ENCODE peak calls at places on chromosomes 5 and 9, in four cellular contexts. One of them, this sample, is unnamed.

GRCh38 chr5:66850354-66851075 is 254.3 kb downstream of the MAST4 start:
- DNase-seq in IMR-90: peak
- DNase-seq in fibroblast of lung: no peak
- DNase-seq in hepatocyte: no peak
- DNase-seq in this sample: peak

GRCh38 chr9:10108815-10109214 is 504.0 kb downstream of the PTPRD start:
- DNase-seq in hepatocyte: no peak
- DNase-seq in fibroblast of lung: no peak
- DNase-seq in IMR-90: no peak
- DNase-seq in this sample: no peak

GRCh38 chr5:14560091-14560595 is 21.4 kb upstream of the OTULINL start:
- DNase-seq in IMR-90: no peak
- DNase-seq in hepatocyte: peak
- DNase-seq in fibroblast of lung: no peak
- DNase-seq in this sample: no peak

GRCh38 chr5:136108131-136108739 is 24.4 kb upstream of the SMAD5 start:
- DNase-seq in fibroblast of lung: no peak
- DNase-seq in hepatocyte: no peak
- DNase-seq in IMR-90: no peak
- DNase-seq in this sample: peak

GRCh38 chr5:142115937-142116614 is 7.5 kb downstream of the NDFIP1 start:
- DNase-seq in hepatocyte: no peak
- DNase-seq in IMR-90: peak
- DNase-seq in fibroblast of lung: peak
- DNase-seq in this sample: peak

GRCh38 chr9:101269596-101270324 is 115.0 kb downstream of the BAAT start:
- DNase-seq in hepatocyte: no peak
- DNase-seq in fibroblast of lung: no peak
- DNase-seq in IMR-90: no peak
- DNase-seq in this sample: no peak

GRCh38 chr9:2837915-2838314 is 6.0 kb downstream of the PUM3 start:
- DNase-seq in IMR-90: peak
- DNase-seq in hepatocyte: no peak
- DNase-seq in fibroblast of lung: no peak
- DNase-seq in this sample: no peak

GRCh38 chr5:91077623-91078022 is 305.5 kb downstream of the ARRDC3 start:
- DNase-seq in IMR-90: no peak
- DNase-seq in hepatocyte: no peak
- DNase-seq in fibroblast of lung: peak
- DNase-seq in this sample: peak

GRCh38 chr5:3276891-3277290 is 318.7 kb upstream of the IRX1 start:
- DNase-seq in IMR-90: no peak
- DNase-seq in fibroblast of lung: no peak
- DNase-seq in hepatocyte: no peak
- DNase-seq in this sample: no peak

GRCh38 chr9:114271556-114272510 is 51.1 kb upstream of the ORM1 start:
- DNase-seq in hepatocyte: no peak
- DNase-seq in IMR-90: peak
- DNase-seq in fibroblast of lung: peak
- DNase-seq in this sample: no peak

GRCh38 chr5:174177976-174178600 is 132.6 kb downstream of the NSG2 start:
- DNase-seq in fibroblast of lung: no peak
- DNase-seq in IMR-90: no peak
- DNase-seq in hepatocyte: no peak
- DNase-seq in this sample: no peak

GRCh38 chr5:137733922-137734695 is 1.8 kb downstream of the KLHL3 start:
- DNase-seq in hepatocyte: no peak
- DNase-seq in IMR-90: peak
- DNase-seq in fibroblast of lung: no peak
- DNase-seq in this sample: no peak

GRCh38 chr5:159799701-159800100 is 116.6 kb upstream of the ADRA1B start:
- DNase-seq in IMR-90: no peak
- DNase-seq in fibroblast of lung: no peak
- DNase-seq in hepatocyte: no peak
- DNase-seq in this sample: no peak

GRCh38 chr5:42772265-42772993 is 15.8 kb downstream of the CCDC152 start:
- DNase-seq in IMR-90: no peak
- DNase-seq in fibroblast of lung: peak
- DNase-seq in hepatocyte: no peak
- DNase-seq in this sample: peak

GRCh38 chr9:87862536-87863268 is 20.0 kb upstream of the SPATA31E1 start:
- DNase-seq in IMR-90: peak
- DNase-seq in hepatocyte: peak
- DNase-seq in fibroblast of lung: peak
- DNase-seq in this sample: peak

GRCh38 chr5:160327829-160328228 is 15.5 kb upstream of the CCNJL start:
- DNase-seq in fibroblast of lung: no peak
- DNase-seq in IMR-90: no peak
- DNase-seq in hepatocyte: no peak
- DNase-seq in this sample: no peak

GRCh38 chr9:91949293-91949945 is 609 bp downstream of the ROR2 start:
- DNase-seq in IMR-90: no peak
- DNase-seq in fibroblast of lung: no peak
- DNase-seq in hepatocyte: peak
- DNase-seq in this sample: peak

GRCh38 chr9:124047106-124047716 is 35.6 kb downstream of the LHX2 start:
- DNase-seq in fibroblast of lung: no peak
- DNase-seq in hepatocyte: no peak
- DNase-seq in IMR-90: no peak
- DNase-seq in this sample: no peak

GRCh38 chr5:150085950-150086715 is at the start of gene CSF1R:
- DNase-seq in IMR-90: no peak
- DNase-seq in fibroblast of lung: no peak
- DNase-seq in hepatocyte: no peak
- DNase-seq in this sample: no peak

GRCh38 chr9:107213561-107214028 is 69.5 kb upstream of the RAD23B start:
- DNase-seq in IMR-90: peak
- DNase-seq in fibroblast of lung: peak
- DNase-seq in hepatocyte: peak
- DNase-seq in this sample: peak

GRCh38 chr9:136646827-136647711 is 15.6 kb upstream of the EGFL7 start:
- DNase-seq in fibroblast of lung: no peak
- DNase-seq in hepatocyte: no peak
- DNase-seq in IMR-90: no peak
- DNase-seq in this sample: no peak

GRCh38 chr5:65394078-65394477 is 87.6 kb downstream of the ADAMTS6 start:
- DNase-seq in hepatocyte: peak
- DNase-seq in fibroblast of lung: peak
- DNase-seq in IMR-90: peak
- DNase-seq in this sample: peak

GRCh38 chr5:98934581-98934980 is 5.8 kb upstream of the CHD1 start:
- DNase-seq in fibroblast of lung: peak
- DNase-seq in hepatocyte: no peak
- DNase-seq in IMR-90: peak
- DNase-seq in this sample: peak

GRCh38 chr5:53479045-53479655 is 1.3 kb upstream of the FST start:
- DNase-seq in fibroblast of lung: no peak
- DNase-seq in IMR-90: peak
- DNase-seq in hepatocyte: peak
- DNase-seq in this sample: no peak

GRCh38 chr5:52894451-52894850 is 94.7 kb upstream of the ITGA2 start:
- DNase-seq in fibroblast of lung: no peak
- DNase-seq in hepatocyte: no peak
- DNase-seq in IMR-90: no peak
- DNase-seq in this sample: no peak

GRCh38 chr5:137923856-137924255 is 34.6 kb downstream of the PKD2L2 start:
- DNase-seq in hepatocyte: peak
- DNase-seq in fibroblast of lung: peak
- DNase-seq in IMR-90: peak
- DNase-seq in this sample: no peak

GRCh38 chr9:16871358-16872151 is 1.1 kb upstream of the BNC2 start:
- DNase-seq in IMR-90: peak
- DNase-seq in hepatocyte: peak
- DNase-seq in fibroblast of lung: peak
- DNase-seq in this sample: peak

GRCh38 chr5:76657683-76658311 is 34.6 kb upstream of the F2RL2 start:
- DNase-seq in hepatocyte: peak
- DNase-seq in fibroblast of lung: no peak
- DNase-seq in IMR-90: no peak
- DNase-seq in this sample: no peak

GRCh38 chr5:7066471-7067235 is 329.3 kb upstream of the ADCY2 start:
- DNase-seq in hepatocyte: no peak
- DNase-seq in IMR-90: no peak
- DNase-seq in fibroblast of lung: no peak
- DNase-seq in this sample: no peak

GRCh38 chr9:97500263-97500662 is 1.2 kb upstream of the TMOD1 start:
- DNase-seq in fibroblast of lung: no peak
- DNase-seq in IMR-90: no peak
- DNase-seq in hepatocyte: no peak
- DNase-seq in this sample: no peak

GRCh38 chr9:133502112-133502511 is 22.6 kb downstream of the MYMK start:
- DNase-seq in hepatocyte: no peak
- DNase-seq in IMR-90: no peak
- DNase-seq in fibroblast of lung: no peak
- DNase-seq in this sample: no peak

GRCh38 chr5:65834306-65834705 is 92.1 kb upstream of the ERBIN start:
- DNase-seq in hepatocyte: no peak
- DNase-seq in fibroblast of lung: no peak
- DNase-seq in IMR-90: no peak
- DNase-seq in this sample: no peak

GRCh38 chr5:150111121-150111520 is 24.8 kb upstream of the CSF1R start:
- DNase-seq in IMR-90: no peak
- DNase-seq in fibroblast of lung: no peak
- DNase-seq in hepatocyte: no peak
- DNase-seq in this sample: no peak

GRCh38 chr9:108225371-108225905 is 630.3 kb downstream of the ACTL7B start:
- DNase-seq in fibroblast of lung: no peak
- DNase-seq in hepatocyte: no peak
- DNase-seq in IMR-90: no peak
- DNase-seq in this sample: no peak

GRCh38 chr5:115389074-115389798 is 92.8 kb upstream of the CCDC112 start:
- DNase-seq in fibroblast of lung: peak
- DNase-seq in IMR-90: peak
- DNase-seq in hepatocyte: no peak
- DNase-seq in this sample: no peak

GRCh38 chr5:112697301-112697700 is 40.4 kb upstream of the APC start:
- DNase-seq in fibroblast of lung: no peak
- DNase-seq in hepatocyte: no peak
- DNase-seq in IMR-90: no peak
- DNase-seq in this sample: no peak

GRCh38 chr5:980941-981340 is 27.7 kb upstream of the NKD2 start:
- DNase-seq in fibroblast of lung: peak
- DNase-seq in IMR-90: no peak
- DNase-seq in hepatocyte: peak
- DNase-seq in this sample: peak

GRCh38 chr5:169139381-169140125 is 161.4 kb downstream of the SLIT3 start:
- DNase-seq in fibroblast of lung: peak
- DNase-seq in hepatocyte: no peak
- DNase-seq in IMR-90: no peak
- DNase-seq in this sample: no peak
- H3K4me2 ChIP-seq in fibroblast of lung: no peak
- H3K4me2 ChIP-seq in hepatocyte: no peak
- H3K4me2 ChIP-seq in IMR-90: no peak
- H3K4me2 ChIP-seq in this sample: no peak

DNA sequence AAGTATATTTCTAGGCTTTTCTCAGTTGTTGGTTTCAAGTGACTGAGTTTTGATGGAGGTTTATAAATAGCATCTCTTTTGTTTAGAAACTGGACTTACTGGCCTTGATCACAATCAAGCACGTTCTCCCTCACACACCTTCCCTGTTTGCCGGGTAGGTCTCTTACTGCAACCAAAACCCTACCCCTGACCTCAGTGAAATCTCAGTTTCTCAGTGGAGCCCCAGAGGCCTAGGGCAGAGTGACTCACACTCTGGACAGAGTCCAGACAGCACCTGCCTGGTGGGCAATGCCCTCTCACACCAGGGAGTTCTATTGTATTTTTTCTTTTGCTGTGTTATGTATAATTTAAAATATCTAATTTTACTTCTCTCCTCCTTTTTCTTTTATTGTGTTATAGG is 48.4 kb upstream of the EPB41L4B start:
- DNase-seq in fibroblast of lung: no peak
- DNase-seq in hepatocyte: peak
- DNase-seq in IMR-90: no peak
- DNase-seq in this sample: peak
- H3K4me2 ChIP-seq in fibroblast of lung: no peak
- H3K4me2 ChIP-seq in hepatocyte: no peak
- H3K4me2 ChIP-seq in IMR-90: no peak
- H3K4me2 ChIP-seq in this sample: no peak

GRCh38 chr5:171395042-171395441 is 7.4 kb downstream of the NPM1 start:
- DNase-seq in IMR-90: no peak
- DNase-seq in hepatocyte: no peak
- DNase-seq in fibroblast of lung: no peak
- DNase-seq in this sample: no peak

GRCh38 chr5:171401167-171401947 is 13.7 kb downstream of the NPM1 start:
- DNase-seq in IMR-90: no peak
- DNase-seq in fibroblast of lung: no peak
- DNase-seq in hepatocyte: no peak
- DNase-seq in this sample: no peak

GRCh38 chr5:171400169-171400568 is 12.5 kb downstream of the NPM1 start:
- DNase-seq in fibroblast of lung: no peak
- DNase-seq in IMR-90: no peak
- DNase-seq in hepatocyte: no peak
- DNase-seq in this sample: no peak

GRCh38 chr5:171397599-171397998 is 9.9 kb downstream of the NPM1 start:
- DNase-seq in IMR-90: no peak
- DNase-seq in fibroblast of lung: no peak
- DNase-seq in hepatocyte: no peak
- DNase-seq in this sample: no peak

DNA sequence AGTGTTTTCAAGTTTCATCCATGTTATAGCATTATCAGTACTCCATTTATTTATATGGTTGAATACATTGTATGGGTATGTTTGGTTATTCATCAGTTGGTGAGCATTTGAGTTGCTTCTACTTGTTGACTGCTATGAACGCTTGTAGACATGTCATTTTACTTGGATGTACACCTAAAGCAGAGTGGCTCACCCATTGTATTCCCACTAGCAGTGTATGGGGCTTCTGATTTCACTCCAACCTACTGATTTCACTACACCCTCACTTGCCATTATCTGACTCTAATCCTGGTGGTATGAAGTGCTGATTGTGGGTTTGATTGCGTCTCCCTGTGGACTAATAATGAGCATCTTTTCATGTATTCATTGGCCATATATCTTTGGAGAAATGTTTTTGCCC is 9.5 kb downstream of the NPM1 start:
- DNase-seq in hepatocyte: no peak
- DNase-seq in fibroblast of lung: no peak
- DNase-seq in IMR-90: no peak
- DNase-seq in this sample: no peak
- H3K4me2 ChIP-seq in hepatocyte: no peak
- H3K4me2 ChIP-seq in fibroblast of lung: no peak
- H3K4me2 ChIP-seq in IMR-90: no peak
- H3K4me2 ChIP-seq in this sample: no peak

DNA sequence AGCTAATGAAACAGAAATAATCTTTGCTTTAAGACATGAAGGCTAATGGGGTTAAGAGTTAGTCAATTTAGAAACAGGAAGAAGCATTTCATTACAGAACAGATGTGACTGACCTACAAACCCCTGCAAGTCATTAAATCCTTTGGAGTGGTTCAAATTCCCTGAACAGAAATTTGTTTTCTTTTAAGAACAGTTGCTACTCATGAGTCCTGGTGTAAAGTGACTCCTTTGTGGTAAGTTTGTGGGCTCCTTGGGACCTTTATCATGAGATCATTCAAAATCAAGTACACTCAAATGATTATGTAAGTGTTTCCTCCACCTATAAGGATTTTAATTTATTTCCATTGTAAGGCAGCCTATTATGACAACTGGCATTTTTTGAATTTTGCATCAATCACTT is 1.2 kb downstream of the MINAR2 start:
- DNase-seq in IMR-90: no peak
- DNase-seq in hepatocyte: no peak
- DNase-seq in fibroblast of lung: peak
- DNase-seq in this sample: no peak
- H3K4me2 ChIP-seq in IMR-90: no peak
- H3K4me2 ChIP-seq in hepatocyte: no peak
- H3K4me2 ChIP-seq in fibroblast of lung: no peak
- H3K4me2 ChIP-seq in this sample: no peak

This sample was measured in mammary epithelial cell.